ENCODE peak calls at places on chromosomes 2 and 18, in six cellular contexts. S, D, X, E, K and G are unnamed samples.

GRCh38 chr2:106160786-106161261 is 33.3 kb downstream of the UXS1 start:
- DNase-seq in X (peak; percentile 60), E (no peak), D (no peak), K (no peak), S (no peak), G (no peak)

GRCh38 chr18:9296233-9297006 is 38.2 kb upstream of the TWSG1 start:
- DNase-seq in K (no peak), X (no peak), D (no peak), S (no peak), E (no peak), G (no peak)

GRCh38 chr2:12412898-12413305 is 303.8 kb upstream of the TRIB2 start:
- DNase-seq in E (no peak), K (no peak), D (peak; percentile 70), S (peak; percentile 78), X (no peak), G (no peak)

GRCh38 chr2:226002438-226002837 is 602.9 kb downstream of the NYAP2 start:
- DNase-seq in E (no peak), K (no peak), S (peak; percentile 97), D (peak; percentile 79), X (no peak), G (no peak)

GRCh38 chr2:80326214-80326613 is 21.7 kb upstream of the LRRTM1 start:
- DNase-seq in K (no peak), D (peak; percentile 10), X (no peak), E (no peak), S (peak; percentile 58), G (no peak)

GRCh38 chr2:161651547-161651946 is 27.3 kb downstream of the SLC4A10 start:
- DNase-seq in K (no peak), E (no peak), D (no peak), S (no peak), X (no peak), G (no peak)

GRCh38 chr18:65659312-65659711 is 91.5 kb upstream of the CDH7 start:
- DNase-seq in X (no peak), D (no peak), K (no peak), S (no peak), E (no peak), G (no peak)

GRCh38 chr2:201887851-201888451 is 81.6 kb downstream of the CDK15 start:
- DNase-seq in X (no peak), E (no peak), D (no peak), K (no peak), S (peak; percentile 39), G (no peak)

GRCh38 chr2:111200333-111200879 is 79.7 kb downstream of the BCL2L11 start:
- DNase-seq in S (no peak), E (peak; percentile 75), X (no peak), D (no peak), K (no peak), G (peak; percentile 80)

GRCh38 chr2:10770956-10771750 is 41.4 kb downstream of the PDIA6 start:
- DNase-seq in K (no peak), X (no peak), E (no peak), D (no peak), S (no peak), G (no peak)

GRCh38 chr2:239052720-239053665 is 205.1 kb downstream of the TWIST2 start:
- DNase-seq in E (no peak), S (no peak), K (no peak), X (no peak), D (no peak), G (no peak)

GRCh38 chr2:234146087-234146826 is 95.8 kb downstream of the SPP2 start:
- DNase-seq in E (no peak), S (peak; percentile 83), K (no peak), X (no peak), D (peak; percentile 97), G (no peak)

GRCh38 chr18:45136381-45137088 is 455.8 kb downstream of the SETBP1 start:
- DNase-seq in D (no peak), K (no peak), X (peak; percentile 17), E (no peak), S (no peak), G (no peak)

GRCh38 chr2:131535526-131535925 is 7.8 kb downstream of the CCDC74A start:
- DNase-seq in E (peak; percentile 68), D (no peak), X (no peak), K (no peak), S (no peak), G (peak; percentile 61)

GRCh38 chr2:202064206-202064880 is 8.7 kb upstream of the KIAA2012 start:
- DNase-seq in D (peak; percentile 99), S (peak; percentile 77), E (no peak), X (no peak), K (no peak), G (no peak)

GRCh38 chr18:24509435-24509834 is 49.0 kb downstream of the HRH4 start:
- DNase-seq in S (no peak), X (no peak), D (no peak), K (no peak), E (no peak), G (no peak)

GRCh38 chr2:203623104-203623503 is 83.3 kb upstream of the CD28 start:
- DNase-seq in X (no peak), E (no peak), S (peak; percentile 98), D (peak; percentile 97), K (no peak), G (no peak)

GRCh38 chr2:179675435-179675834 is 186.0 kb downstream of the ZNF385B start:
- DNase-seq in X (no peak), D (no peak), K (no peak), E (no peak), S (no peak), G (no peak)

GRCh38 chr2:20737505-20737904 is 70.6 kb downstream of the GDF7 start:
- DNase-seq in E (no peak), K (no peak), D (no peak), X (no peak), S (no peak), G (no peak)

GRCh38 chr2:158115202-158115783 is 13.6 kb downstream of the UPP2 start:
- DNase-seq in K (no peak), D (no peak), X (no peak), E (no peak), S (no peak), G (no peak)

GRCh38 chr2:234564719-234565118 is 67.8 kb upstream of the ARL4C start:
- DNase-seq in S (no peak), E (no peak), K (no peak), D (no peak), X (no peak), G (no peak)

GRCh38 chr2:85868837-85869236 is 20.0 kb downstream of the ST3GAL5 start:
- DNase-seq in K (no peak), D (no peak), S (no peak), X (no peak), E (no peak), G (no peak)

GRCh38 chr2:3198119-3198518 is 179.5 kb downstream of the EIPR1 start:
- DNase-seq in X (no peak), S (no peak), K (no peak), D (no peak), E (no peak), G (no peak)

GRCh38 chr2:222142027-222142426 is 156.8 kb downstream of the PAX3 start:
- DNase-seq in D (peak; percentile 85), X (no peak), E (no peak), S (no peak), K (no peak), G (no peak)

GRCh38 chr2:121220995-121221394 is 64.0 kb downstream of the TFCP2L1 start:
- DNase-seq in K (no peak), X (no peak), S (no peak), E (no peak), D (no peak), G (no peak)

GRCh38 chr18:35386600-35387366 is 9.6 kb upstream of the ZNF396 start:
- DNase-seq in E (peak; percentile 89), K (no peak), X (peak; percentile 68), S (peak; percentile 82), D (peak; percentile 59), G (no peak)

GRCh38 chr2:32355976-32356734 is 668 bp upstream of the BIRC6 start:
- DNase-seq in D (peak; percentile 47), X (no peak), E (no peak), K (no peak), S (no peak), G (no peak)

GRCh38 chr18:42306208-42306980 is 351.4 kb downstream of the PIK3C3 start:
- DNase-seq in D (no peak), S (peak; percentile 14), K (no peak), E (no peak), X (no peak), G (no peak)

GRCh38 chr18:48833701-48834394 is 116.9 kb downstream of the SMAD7 start:
- DNase-seq in E (no peak), X (peak; percentile 78), S (peak; percentile 56), D (peak; percentile 47), K (peak; percentile 62), G (no peak)

GRCh38 chr18:33957705-33958104 is 267.0 kb downstream of the NOL4 start:
- DNase-seq in K (no peak), X (no peak), D (no peak), S (no peak), E (no peak), G (no peak)

GRCh38 chr2:145015561-145015960 is 495.6 kb upstream of the ZEB2 start:
- DNase-seq in X (no peak), K (no peak), D (peak; percentile 55), S (no peak), E (no peak), G (no peak)

GRCh38 chr2:190505696-190506095 is 28.8 kb downstream of the NEMP2 start:
- DNase-seq in S (no peak), D (no peak), X (no peak), K (no peak), E (no peak), G (no peak)

GRCh38 chr2:224837558-224837957 is 121.4 kb upstream of the CCDC195 start:
- DNase-seq in S (peak; percentile 62), D (peak; percentile 94), X (no peak), K (no peak), E (no peak), G (no peak)

GRCh38 chr2:239830718-239831271 is 194.3 kb downstream of the NDUFA10 start:
- DNase-seq in X (peak; percentile 10), S (no peak), E (peak; percentile 87), K (peak; percentile 52), D (no peak), G (peak; percentile 72)

GRCh38 chr18:907171-907879 is 2.7 kb downstream of the ADCYAP1 start:
- DNase-seq in D (no peak), K (no peak), E (peak; percentile 87), X (no peak), S (no peak), G (no peak)

GRCh38 chr2:118296663-118297062 is 208.4 kb downstream of the INSIG2 start:
- DNase-seq in D (no peak), S (no peak), E (no peak), K (no peak), X (no peak), G (no peak)

GRCh38 chr18:63936156-63936931 is 12.8 kb upstream of the HMSD start:
- DNase-seq in X (peak; percentile 73), D (peak; percentile 38), K (peak; percentile 79), S (peak; percentile 82), E (peak; percentile 94), G (no peak)